ENCODE peak calls at places on chromosome 5, in nine cellular contexts. X, L, K, D, J, R, N, U and E are unnamed samples.

GRCh38 chr5:159003045-159004030 is 96.4 kb downstream of the EBF1 start:
- DNase-seq in X (no peak), L (no peak), K (no peak), D (no peak), J (no peak), R (peak), N (peak), U (no peak), E (no peak)

GRCh38 chr5:136276087-136276486 is 83.1 kb upstream of the SMIM32 start:
- DNase-seq in X (no peak), L (no peak), K (no peak), D (no peak), J (no peak), R (no peak), N (no peak), U (no peak), E (no peak)

GRCh38 chr5:141883948-141884318 is 5.7 kb upstream of the PCDH1 start:
- DNase-seq in X (no peak), L (no peak), K (no peak), D (no peak), J (no peak), R (no peak), N (no peak), U (no peak), E (no peak)

GRCh38 chr5:82205005-82205404 is 73.1 kb downstream of the RPS23 start:
- DNase-seq in X (no peak), L (no peak), K (no peak), D (no peak), J (no peak), R (no peak), N (no peak), U (no peak), E (no peak)

GRCh38 chr5:176155882-176156497 is 82.2 kb upstream of the SIMC1 start:
- DNase-seq in X (no peak), L (no peak), K (no peak), D (no peak), J (peak), R (no peak), N (peak), U (no peak), E (no peak)

GRCh38 chr5:160968480-160968879 is 116.5 kb upstream of the ATP10B start:
- DNase-seq in X (no peak), L (no peak), K (no peak), D (no peak), J (no peak), R (no peak), N (peak), U (no peak), E (no peak)

GRCh38 chr5:143679777-143680176 is 132.2 kb upstream of the HMHB1 start:
- DNase-seq in X (no peak), L (no peak), K (no peak), D (no peak), J (no peak), R (no peak), N (peak), U (no peak), E (no peak)

GRCh38 chr5:76548525-76549229 is 74.5 kb downstream of the F2RL2 start:
- DNase-seq in X (no peak), L (no peak), K (no peak), D (no peak), J (no peak), R (peak), N (no peak), U (no peak), E (no peak)

GRCh38 chr5:83955916-83956315 is 235.3 kb upstream of the HAPLN1 start:
- DNase-seq in X (no peak), L (no peak), K (peak), D (no peak), J (no peak), R (no peak), N (no peak), U (no peak), E (no peak)

GRCh38 chr5:127608077-127608660 is 40.7 kb upstream of the CTXN3 start:
- DNase-seq in X (no peak), L (no peak), K (no peak), D (no peak), J (no peak), R (no peak), N (no peak), U (no peak), E (no peak)

GRCh38 chr5:150401076-150401375 is 11.7 kb downstream of the CD74 start:
- DNase-seq in X (peak), L (no peak), K (no peak), D (no peak), J (no peak), R (no peak), N (no peak), U (no peak), E (no peak)

GRCh38 chr5:57302164-57302563 is 128.3 kb downstream of the GPBP1 start:
- DNase-seq in X (no peak), L (peak), K (no peak), D (no peak), J (no peak), R (peak), N (peak), U (no peak), E (peak)

GRCh38 chr5:142542906-142543305 is 143.0 kb downstream of the FGF1 start:
- DNase-seq in X (no peak), L (no peak), K (no peak), D (no peak), J (no peak), R (no peak), N (no peak), U (no peak), E (no peak)

GRCh38 chr5:35785601-35786085 is 71.0 kb upstream of the IL7R start:
- DNase-seq in X (no peak), L (no peak), K (no peak), D (no peak), J (no peak), R (peak), N (no peak), U (no peak), E (peak)

GRCh38 chr5:89338935-89339334 is 456.0 kb upstream of the MEF2C start:
- DNase-seq in X (no peak), L (no peak), K (no peak), D (no peak), J (no peak), R (no peak), N (no peak), U (no peak), E (no peak)

GRCh38 chr5:148401604-148402003 is 17.8 kb downstream of the FBXO38 start:
- DNase-seq in X (no peak), L (no peak), K (no peak), D (no peak), J (no peak), R (no peak), N (no peak), U (no peak), E (no peak)

GRCh38 chr5:179758905-179759304 is 26.3 kb downstream of the MAML1 start:
- DNase-seq in X (peak), L (no peak), K (no peak), D (no peak), J (no peak), R (peak), N (no peak), U (no peak), E (no peak)

GRCh38 chr5:140295414-140295813 is 7.5 kb downstream of the PFDN1 start:
- DNase-seq in X (no peak), L (no peak), K (peak), D (peak), J (no peak), R (no peak), N (peak), U (peak), E (no peak)